ENCODE peak calls at places on chromosomes 6 and 20, in five cellular contexts. V, D, H, Z and T are unnamed samples.

GRCh38 chr6:87692097-87692496 is 9.9 kb downstream of the AKIRIN2 start:
- DNase-seq in V (no peak), D (no peak), H (no peak), Z (no peak), T (no peak)

GRCh38 chr20:41135888-41136243 is 1.5 kb upstream of the PLCG1 start:
- DNase-seq in V (no peak), D (no peak), H (no peak), Z (no peak), T (no peak)

GRCh38 chr20:3000852-3001523 is 42.4 kb upstream of the GNRH2 start:
- DNase-seq in V (no peak), D (peak; percentile 69), H (no peak), Z (peak; percentile 83), T (no peak)

GRCh38 chr20:63966172-63966943 is 3.4 kb downstream of the ZNF512B start:
- DNase-seq in V (no peak), D (no peak), H (no peak), Z (no peak), T (peak; percentile 7)

GRCh38 chr20:62002882-62003480 is 62.7 kb downstream of the TAF4 start:
- DNase-seq in V (no peak), D (no peak), H (no peak), Z (no peak), T (no peak)

GRCh38 chr6:68473433-68474210 is 161.5 kb upstream of the ADGRB3 start:
- DNase-seq in V (no peak), D (no peak), H (no peak), Z (no peak), T (no peak)

GRCh38 chr6:89828988-89829590 is 591 bp upstream of the CASP8AP2 start:
- DNase-seq in V (no peak), D (no peak), H (no peak), Z (no peak), T (no peak)

GRCh38 chr6:209432-210103 is 82.7 kb upstream of the DUSP22 start:
- DNase-seq in V (no peak), D (no peak), H (no peak), Z (no peak), T (no peak)

GRCh38 chr6:53906842-53907241 is 112.0 kb downstream of the LRRC1 start:
- DNase-seq in V (no peak), D (peak; percentile 79), H (no peak), Z (peak; percentile 14), T (no peak)

GRCh38 chr6:26468829-26469228 is 11.1 kb downstream of the BTN2A1 start:
- DNase-seq in V (no peak), D (no peak), H (no peak), Z (no peak), T (no peak)

GRCh38 chr6:170453586-170454511 is 99.3 kb downstream of the PSMB1 start:
- DNase-seq in V (no peak), D (no peak), H (no peak), Z (no peak), T (no peak)

GRCh38 chr6:151239603-151240035 is at the start of gene AKAP12:
- DNase-seq in V (peak; percentile 16), D (peak; percentile 50), H (peak; percentile 29), Z (peak; percentile 71), T (peak; percentile 67)

GRCh38 chr6:125481056-125481455 is 179.3 kb upstream of the HDDC2 start:
- DNase-seq in V (no peak), D (no peak), H (no peak), Z (no peak), T (no peak)

GRCh38 chr6:151004415-151005024 is 139.0 kb downstream of the MTHFD1L start:
- DNase-seq in V (peak; percentile 33), D (peak; percentile 89), H (no peak), Z (peak; percentile 96), T (no peak)

GRCh38 chr6:87401832-87402231 is 5.9 kb upstream of the CFAP206 start:
- DNase-seq in V (no peak), D (no peak), H (no peak), Z (no peak), T (no peak)

GRCh38 chr6:34412643-34413214 is 13.1 kb downstream of the RPS10 start:
- DNase-seq in V (no peak), D (peak; percentile 21), H (no peak), Z (peak; percentile 9), T (no peak)

GRCh38 chr6:167828325-167828956 is 1.7 kb downstream of the AFDN start:
- DNase-seq in V (no peak), D (no peak), H (no peak), Z (no peak), T (no peak)

GRCh38 chr20:8094845-8095244 is 37.2 kb upstream of the PLCB1 start:
- DNase-seq in V (no peak), D (peak; percentile 81), H (no peak), Z (peak; percentile 83), T (no peak)

GRCh38 chr6:158008894-158009891 is 27.5 kb downstream of the SYNJ2 start:
- DNase-seq in V (no peak), D (peak; percentile 87), H (peak; percentile 55), Z (peak; percentile 89), T (no peak)

GRCh38 chr6:122683996-122684651 is 73.9 kb downstream of the PKIB start:
- DNase-seq in V (no peak), D (no peak), H (no peak), Z (no peak), T (no peak)

GRCh38 chr6:147559016-147559415 is 50.5 kb downstream of the SAMD5 start:
- DNase-seq in V (no peak), D (no peak), H (no peak), Z (peak; percentile 5), T (no peak)

GRCh38 chr20:19697415-19697814 is 60.6 kb upstream of the RIN2 start:
- DNase-seq in V (no peak), D (no peak), H (no peak), Z (no peak), T (no peak)

GRCh38 chr20:19692685-19693119 is 65.4 kb upstream of the RIN2 start:
- DNase-seq in V (peak; percentile 49), D (peak; percentile 25), H (peak; percentile 63), Z (peak; percentile 55), T (peak; percentile 82)

GRCh38 chr20:19696620-19697019 is 61.4 kb upstream of the RIN2 start:
- DNase-seq in V (no peak), D (no peak), H (no peak), Z (no peak), T (no peak)

GRCh38 chr20:19693508-19693907 is 64.5 kb upstream of the RIN2 start:
- DNase-seq in V (no peak), D (no peak), H (no peak), Z (no peak), T (no peak)

GRCh38 chr20:19695081-19695480 is 63.0 kb upstream of the RIN2 start:
- DNase-seq in V (no peak), D (peak; percentile 45), H (no peak), Z (no peak), T (no peak)
- TF ChIP-seq CTCF in V (no peak), D (no peak), H (no peak), Z (no peak), T (no peak)

GRCh38 chr20:20452254-20452676 is 84.4 kb downstream of the INSM1 start:
- DNase-seq in V (peak; percentile 31), D (peak; percentile 53), H (peak; percentile 46), Z (peak; percentile 59), T (peak; percentile 91)
- TF ChIP-seq CTCF in V (no peak), D (no peak), H (no peak), Z (no peak), T (no peak)

GRCh38 chr6:13573669-13574110 is 711 bp upstream of the SIRT5 start:
- DNase-seq in V (no peak), D (peak; percentile 31), H (peak; percentile 30), Z (peak; percentile 38), T (no peak)

GRCh38 chr6:13574149-13574570 is 241 bp upstream of the SIRT5 start:
- DNase-seq in V (peak; percentile 89), D (peak; percentile 86), H (peak; percentile 92), Z (peak; percentile 94), T (peak; percentile 94)

GRCh38 chr6:13576017-13576416 is 1.6 kb downstream of the SIRT5 start:
- DNase-seq in V (no peak), D (no peak), H (no peak), Z (no peak), T (no peak)

GRCh38 chr6:13574571-13575376 is at the start of gene SIRT5:
- DNase-seq in V (peak; percentile 80), D (peak; percentile 83), H (peak; percentile 82), Z (peak; percentile 86), T (peak; percentile 70)

DNA sequence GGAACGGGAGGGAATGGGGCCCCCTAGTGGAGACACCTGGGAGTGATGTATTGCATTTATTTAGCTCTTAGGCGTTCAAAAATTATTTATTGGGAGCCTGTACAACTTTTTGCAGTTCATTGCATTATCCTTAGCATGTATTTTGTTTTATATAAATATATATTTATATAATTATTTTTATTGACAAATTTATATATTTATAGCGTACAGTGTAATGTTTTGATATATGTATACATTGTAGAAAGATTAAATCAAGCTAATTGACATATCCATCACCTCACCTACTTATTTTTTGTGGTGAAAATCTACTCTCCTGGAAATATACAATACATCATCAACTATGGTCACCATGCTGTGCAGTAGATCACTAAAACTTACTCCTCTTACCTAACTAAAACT is 975 bp downstream of the SIRT5 start:
- DNase-seq in V (no peak), D (no peak), H (no peak), Z (no peak), T (no peak)
- TF ChIP-seq CTCF in V (peak; percentile 64), D (peak; percentile 78), H (peak; percentile 85), Z (no peak), T (peak; percentile 92)

DNA sequence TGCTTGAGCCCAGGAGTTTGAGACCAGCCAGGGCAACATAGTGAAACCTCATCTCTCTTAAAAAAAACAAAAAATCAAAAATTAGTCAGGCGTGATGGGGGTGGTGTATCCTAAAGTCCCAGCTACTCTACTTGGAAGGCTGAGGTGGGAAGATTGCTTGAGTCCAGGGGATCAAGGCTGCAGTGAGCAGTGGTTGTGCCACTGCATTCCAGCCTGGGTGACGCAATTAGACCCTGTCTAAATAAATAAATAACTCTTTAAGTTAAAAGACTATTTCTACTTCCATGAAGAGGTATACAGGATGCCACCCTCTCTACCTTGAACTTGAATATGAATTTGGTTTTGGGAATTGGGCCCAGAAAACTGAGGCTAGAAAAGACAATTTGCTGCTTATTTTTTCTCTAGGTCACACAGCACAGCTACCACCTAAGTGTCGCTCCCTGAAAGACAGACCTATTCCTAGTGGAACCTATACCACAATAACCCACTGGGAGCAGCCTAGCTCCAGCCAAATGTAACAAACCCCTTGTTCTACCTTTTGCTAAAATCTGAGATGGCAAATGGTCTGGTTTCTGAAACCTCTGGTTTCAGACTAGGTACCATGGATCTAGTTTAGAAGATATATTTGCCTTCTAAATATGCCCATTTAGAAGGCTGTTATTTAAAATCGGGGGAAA is 35.2 kb downstream of the HMGCLL1 start:
- DNase-seq in V (no peak), D (no peak), H (no peak), Z (peak; percentile 2), T (no peak)
- TF ChIP-seq CTCF in V (no peak), D (no peak), H (no peak), Z (no peak), T (no peak)